ENCODE peak calls at places on chromosomes 3 and 15, in five cellular contexts. One of them, this sample, is unnamed.

GRCh38 chr3:69252631-69253030 is 130.2 kb upstream of the LMOD3 start:
- DNase-seq in thoracic aorta: no peak
- DNase-seq in GM10248: no peak
- DNase-seq in mesothelial cell of epicardium: no peak
- DNase-seq in MM.1S: no peak
- DNase-seq in this sample: no peak

GRCh38 chr3:733313-733712 is 359.5 kb upstream of the CNTN6 start:
- DNase-seq in thoracic aorta: no peak
- DNase-seq in GM10248: no peak
- DNase-seq in mesothelial cell of epicardium: no peak
- DNase-seq in MM.1S: no peak
- DNase-seq in this sample: no peak

GRCh38 chr15:69719527-69719926 is 266.9 kb downstream of the RPLP1 start:
- DNase-seq in thoracic aorta: no peak
- DNase-seq in GM10248: peak
- DNase-seq in mesothelial cell of epicardium: no peak
- DNase-seq in MM.1S: no peak
- DNase-seq in this sample: no peak

GRCh38 chr3:162390891-162391290 is 894.3 kb downstream of the OTOL1 start:
- DNase-seq in thoracic aorta: no peak
- DNase-seq in GM10248: no peak
- DNase-seq in mesothelial cell of epicardium: no peak
- DNase-seq in MM.1S: no peak
- DNase-seq in this sample: peak

GRCh38 chr3:43638594-43639447 is 17.0 kb upstream of the ANO10 start:
- DNase-seq in thoracic aorta: no peak
- DNase-seq in GM10248: peak
- DNase-seq in mesothelial cell of epicardium: no peak
- DNase-seq in MM.1S: peak
- DNase-seq in this sample: peak

GRCh38 chr3:31196881-31197364 is 302.5 kb upstream of the GADL1 start:
- DNase-seq in thoracic aorta: no peak
- DNase-seq in GM10248: no peak
- DNase-seq in mesothelial cell of epicardium: no peak
- DNase-seq in MM.1S: no peak
- DNase-seq in this sample: peak

GRCh38 chr3:46663611-46664135 is 29.8 kb downstream of the ALS2CL start:
- DNase-seq in thoracic aorta: no peak
- DNase-seq in GM10248: peak
- DNase-seq in mesothelial cell of epicardium: no peak
- DNase-seq in MM.1S: no peak
- DNase-seq in this sample: peak

GRCh38 chr15:83890584-83890983 is 236.7 kb downstream of the ADAMTSL3 start:
- DNase-seq in thoracic aorta: no peak
- DNase-seq in GM10248: no peak
- DNase-seq in mesothelial cell of epicardium: no peak
- DNase-seq in MM.1S: no peak
- DNase-seq in this sample: no peak

GRCh38 chr3:47961815-47962606 is 54.2 kb downstream of the MAP4 start:
- DNase-seq in thoracic aorta: no peak
- DNase-seq in GM10248: no peak
- DNase-seq in mesothelial cell of epicardium: no peak
- DNase-seq in MM.1S: peak
- DNase-seq in this sample: peak

GRCh38 chr15:67701669-67702068 is 123.6 kb upstream of the SKOR1 start:
- DNase-seq in thoracic aorta: no peak
- DNase-seq in GM10248: no peak
- DNase-seq in mesothelial cell of epicardium: no peak
- DNase-seq in MM.1S: no peak
- DNase-seq in this sample: peak

GRCh38 chr15:28960979-28961378 is 75.2 kb downstream of the APBA2 start:
- DNase-seq in thoracic aorta: no peak
- DNase-seq in GM10248: no peak
- DNase-seq in mesothelial cell of epicardium: no peak
- DNase-seq in MM.1S: no peak
- DNase-seq in this sample: peak

GRCh38 chr3:16338999-16339398 is 74.0 kb downstream of the OXNAD1 start:
- DNase-seq in thoracic aorta: peak
- DNase-seq in GM10248: no peak
- DNase-seq in mesothelial cell of epicardium: no peak
- DNase-seq in MM.1S: no peak
- DNase-seq in this sample: peak

GRCh38 chr3:154224366-154224765 is 99.9 kb downstream of the DHX36 start:
- DNase-seq in thoracic aorta: no peak
- DNase-seq in GM10248: no peak
- DNase-seq in mesothelial cell of epicardium: no peak
- DNase-seq in MM.1S: no peak
- DNase-seq in this sample: no peak

GRCh38 chr3:133514418-133514817 is 59.1 kb upstream of the CDV3 start:
- DNase-seq in thoracic aorta: no peak
- DNase-seq in GM10248: no peak
- DNase-seq in mesothelial cell of epicardium: no peak
- DNase-seq in MM.1S: no peak
- DNase-seq in this sample: no peak

GRCh38 chr3:188061133-188061532 is 92.8 kb upstream of the LPP start:
- DNase-seq in thoracic aorta: no peak
- DNase-seq in GM10248: no peak
- DNase-seq in mesothelial cell of epicardium: no peak
- DNase-seq in MM.1S: peak
- DNase-seq in this sample: peak

GRCh38 chr3:5264093-5264610 is 76.6 kb downstream of the EDEM1 start:
- DNase-seq in thoracic aorta: no peak
- DNase-seq in GM10248: no peak
- DNase-seq in mesothelial cell of epicardium: no peak
- DNase-seq in MM.1S: no peak
- DNase-seq in this sample: peak

GRCh38 chr15:41841131-41841530 is 2.5 kb downstream of the PLA2G4B start:
- DNase-seq in thoracic aorta: no peak
- DNase-seq in GM10248: no peak
- DNase-seq in mesothelial cell of epicardium: no peak
- DNase-seq in MM.1S: no peak
- DNase-seq in this sample: no peak

GRCh38 chr3:11373235-11373634 is 101.0 kb downstream of the ATG7 start:
- DNase-seq in thoracic aorta: no peak
- DNase-seq in GM10248: no peak
- DNase-seq in mesothelial cell of epicardium: no peak
- DNase-seq in MM.1S: no peak
- DNase-seq in this sample: no peak

GRCh38 chr3:132283440-132283839 is 33.8 kb upstream of the ACP3 start:
- DNase-seq in thoracic aorta: no peak
- DNase-seq in GM10248: peak
- DNase-seq in mesothelial cell of epicardium: no peak
- DNase-seq in MM.1S: peak
- DNase-seq in this sample: peak

GRCh38 chr15:62059108-62059817 is 984 bp downstream of the VPS13C start:
- DNase-seq in thoracic aorta: no peak
- DNase-seq in GM10248: no peak
- DNase-seq in mesothelial cell of epicardium: no peak
- DNase-seq in MM.1S: peak
- DNase-seq in this sample: no peak
- TF ChIP-seq CTCF in thoracic aorta: no peak
- TF ChIP-seq CTCF in GM10248: no peak
- TF ChIP-seq CTCF in mesothelial cell of epicardium: no peak
- TF ChIP-seq CTCF in MM.1S: peak
- TF ChIP-seq CTCF in this sample: peak

GRCh38 chr3:143576568-143577270 is 271.5 kb downstream of the SLC9A9 start:
- DNase-seq in thoracic aorta: no peak
- DNase-seq in GM10248: no peak
- DNase-seq in mesothelial cell of epicardium: no peak
- DNase-seq in MM.1S: no peak
- DNase-seq in this sample: no peak

GRCh38 chr3:143573904-143574303 is 274.4 kb downstream of the SLC9A9 start:
- DNase-seq in thoracic aorta: no peak
- DNase-seq in GM10248: no peak
- DNase-seq in mesothelial cell of epicardium: no peak
- DNase-seq in MM.1S: no peak
- DNase-seq in this sample: no peak

GRCh38 chr3:143574933-143575332 is 273.3 kb downstream of the SLC9A9 start:
- DNase-seq in thoracic aorta: no peak
- DNase-seq in GM10248: no peak
- DNase-seq in mesothelial cell of epicardium: no peak
- DNase-seq in MM.1S: no peak
- DNase-seq in this sample: no peak

GRCh38 chr3:143581972-143582722 is 266.1 kb downstream of the SLC9A9 start:
- DNase-seq in thoracic aorta: no peak
- DNase-seq in GM10248: no peak
- DNase-seq in mesothelial cell of epicardium: no peak
- DNase-seq in MM.1S: no peak
- DNase-seq in this sample: no peak

DNA sequence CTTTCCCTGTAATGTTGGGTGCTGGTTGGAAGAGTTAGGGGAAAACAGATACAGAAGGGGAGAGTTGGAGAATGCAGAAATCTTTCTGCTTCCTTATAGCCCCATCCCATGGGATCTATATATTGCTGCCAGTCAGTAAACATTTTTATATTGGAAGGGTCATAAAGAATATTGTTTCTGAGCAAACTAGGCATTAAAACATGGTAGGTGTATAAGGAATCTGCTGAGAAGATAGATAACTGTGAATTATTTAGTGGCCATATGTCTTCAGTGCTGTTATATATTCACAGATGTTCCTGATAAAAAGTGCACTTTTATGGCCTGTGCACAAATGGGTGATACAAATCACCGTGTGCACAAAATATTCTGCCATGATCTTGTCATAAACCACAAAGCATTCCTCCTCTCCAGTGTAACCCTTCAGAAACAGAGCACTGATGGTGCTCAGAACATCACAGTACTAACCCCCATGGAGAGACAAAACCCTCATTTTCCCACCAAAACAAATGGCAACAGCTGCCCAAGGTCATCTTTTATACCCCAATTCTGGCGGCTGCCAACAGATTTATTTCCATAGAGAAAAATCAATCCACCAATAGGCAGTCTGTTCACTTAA is 269.4 kb downstream of the SLC9A9 start:
- DNase-seq in thoracic aorta: no peak
- DNase-seq in GM10248: no peak
- DNase-seq in mesothelial cell of epicardium: no peak
- DNase-seq in MM.1S: no peak
- DNase-seq in this sample: peak
- TF ChIP-seq CTCF in thoracic aorta: no peak
- TF ChIP-seq CTCF in GM10248: no peak
- TF ChIP-seq CTCF in mesothelial cell of epicardium: no peak
- TF ChIP-seq CTCF in MM.1S: no peak
- TF ChIP-seq CTCF in this sample: no peak

GRCh38 chr3:165406425-165406824 is 210.2 kb upstream of the SLITRK3 start:
- DNase-seq in thoracic aorta: no peak
- DNase-seq in GM10248: no peak
- DNase-seq in mesothelial cell of epicardium: no peak
- DNase-seq in MM.1S: no peak
- DNase-seq in this sample: no peak

GRCh38 chr3:165404357-165405042 is 208.3 kb upstream of the SLITRK3 start:
- DNase-seq in thoracic aorta: no peak
- DNase-seq in GM10248: no peak
- DNase-seq in mesothelial cell of epicardium: no peak
- DNase-seq in MM.1S: no peak
- DNase-seq in this sample: no peak
- TF ChIP-seq CTCF in thoracic aorta: no peak
- TF ChIP-seq CTCF in GM10248: peak
- TF ChIP-seq CTCF in mesothelial cell of epicardium: no peak
- TF ChIP-seq CTCF in MM.1S: no peak
- TF ChIP-seq CTCF in this sample: no peak

GRCh38 chr15:93001881-93002280 is 87.1 kb downstream of the RGMA start:
- DNase-seq in thoracic aorta: no peak
- DNase-seq in GM10248: no peak
- DNase-seq in mesothelial cell of epicardium: no peak
- DNase-seq in MM.1S: no peak
- DNase-seq in this sample: peak
- TF ChIP-seq CTCF in thoracic aorta: no peak
- TF ChIP-seq CTCF in GM10248: no peak
- TF ChIP-seq CTCF in mesothelial cell of epicardium: no peak
- TF ChIP-seq CTCF in MM.1S: no peak
- TF ChIP-seq CTCF in this sample: no peak

DNA sequence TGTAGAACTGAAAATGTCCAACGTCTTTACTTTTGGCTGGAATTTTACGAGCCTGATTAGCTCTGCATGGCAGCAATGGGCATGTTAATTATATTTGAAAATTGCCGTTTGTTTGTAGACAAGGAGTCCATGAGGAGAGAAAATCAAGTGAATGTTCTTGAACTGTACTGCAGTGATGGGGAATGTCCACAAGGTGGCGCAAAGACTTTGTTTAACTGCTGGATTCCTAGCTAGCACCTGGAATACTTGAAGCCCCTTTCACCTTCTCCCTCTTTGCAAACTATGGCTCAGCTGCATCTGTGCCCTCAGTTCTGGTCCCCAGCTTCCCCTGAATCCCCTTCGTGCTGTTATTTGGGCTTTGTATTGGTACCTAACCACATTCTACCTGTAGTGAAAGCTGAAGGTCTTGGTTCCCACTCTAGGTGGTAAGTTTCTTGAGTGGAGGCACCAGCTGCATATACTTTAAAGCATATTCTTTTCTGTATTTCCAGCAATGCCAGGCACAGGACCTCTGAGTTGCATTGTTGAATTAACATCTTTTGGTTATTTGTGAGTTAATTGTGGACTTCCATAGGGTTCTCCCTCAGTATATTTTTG is 25.3 kb downstream of the EXOG start:
- DNase-seq in thoracic aorta: no peak
- DNase-seq in GM10248: peak
- DNase-seq in mesothelial cell of epicardium: peak
- DNase-seq in MM.1S: peak
- DNase-seq in this sample: peak
- TF ChIP-seq CTCF in thoracic aorta: peak
- TF ChIP-seq CTCF in GM10248: peak
- TF ChIP-seq CTCF in mesothelial cell of epicardium: peak
- TF ChIP-seq CTCF in MM.1S: peak
- TF ChIP-seq CTCF in this sample: peak

GRCh38 chr3:158532099-158532734 is 38.8 kb upstream of the MLF1 start:
- DNase-seq in thoracic aorta: no peak
- DNase-seq in GM10248: no peak
- DNase-seq in mesothelial cell of epicardium: no peak
- DNase-seq in MM.1S: peak
- DNase-seq in this sample: peak
- TF ChIP-seq CTCF in thoracic aorta: peak
- TF ChIP-seq CTCF in GM10248: peak
- TF ChIP-seq CTCF in mesothelial cell of epicardium: peak
- TF ChIP-seq CTCF in MM.1S: peak
- TF ChIP-seq CTCF in this sample: peak

GRCh38 chr3:37308247-37308646 is 133.9 kb upstream of the LRRFIP2 start:
- DNase-seq in thoracic aorta: no peak
- DNase-seq in GM10248: peak
- DNase-seq in mesothelial cell of epicardium: no peak
- DNase-seq in MM.1S: peak
- DNase-seq in this sample: peak
- TF ChIP-seq CTCF in thoracic aorta: peak
- TF ChIP-seq CTCF in GM10248: peak
- TF ChIP-seq CTCF in mesothelial cell of epicardium: peak
- TF ChIP-seq CTCF in MM.1S: peak
- TF ChIP-seq CTCF in this sample: no peak

DNA sequence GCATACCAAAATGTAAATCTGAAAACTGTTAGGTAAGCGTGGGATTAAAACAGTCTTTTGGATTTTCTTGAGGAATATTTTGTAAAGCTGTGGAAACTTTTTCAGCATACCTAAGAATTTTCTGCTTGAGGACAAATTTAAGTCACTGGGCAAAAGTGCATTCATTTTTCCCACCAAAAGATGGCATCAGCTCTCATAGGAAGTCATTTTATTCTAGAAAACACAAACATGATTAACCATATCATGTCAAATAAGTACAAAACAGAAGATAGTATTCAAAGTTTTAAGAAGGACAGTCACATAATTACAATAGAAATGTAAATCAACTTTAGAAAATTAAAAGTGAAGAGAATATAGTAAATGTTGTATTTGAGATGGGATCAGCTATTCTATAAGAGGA is 63.5 kb downstream of the SLC49A4 start:
- DNase-seq in thoracic aorta: no peak
- DNase-seq in GM10248: no peak
- DNase-seq in mesothelial cell of epicardium: no peak
- DNase-seq in MM.1S: peak
- DNase-seq in this sample: peak
- TF ChIP-seq CTCF in thoracic aorta: no peak
- TF ChIP-seq CTCF in GM10248: peak
- TF ChIP-seq CTCF in mesothelial cell of epicardium: no peak
- TF ChIP-seq CTCF in MM.1S: peak
- TF ChIP-seq CTCF in this sample: peak